ENCODE peak calls at places on chromosomes 1 and 21, in seven cellular contexts. F, B, V, I, R, H and C are unnamed samples.

GRCh38 chr1:11152755-11153154 is 36.4 kb upstream of the ANGPTL7 start:
- DNase-seq in I (no peak), H (no peak), B (no peak), R (no peak), F (no peak), V (no peak), C (no peak)

GRCh38 chr1:159869173-159869572 is 6.7 kb upstream of the VSIG8 start:
- DNase-seq in F (peak; percentile 68), H (no peak), R (no peak), B (no peak), V (no peak), I (peak; percentile 87), C (peak; percentile 65)

GRCh38 chr1:231278100-231278790 is 37.2 kb downstream of the GNPAT start:
- DNase-seq in R (peak; percentile 68), F (no peak), B (no peak), H (no peak), I (no peak), V (no peak), C (no peak)

GRCh38 chr1:13960376-13960987 is 260.5 kb downstream of the PRDM2 start:
- DNase-seq in F (peak; percentile 44), H (peak; percentile 91), I (peak; percentile 19), V (peak; percentile 43), B (peak; percentile 81), R (peak; percentile 74), C (peak; percentile 55)

GRCh38 chr1:234216116-234216703 is 157.0 kb upstream of the COA6 start:
- DNase-seq in V (no peak), B (no peak), I (no peak), H (no peak), F (no peak), R (no peak), C (no peak)

GRCh38 chr1:116415699-116416533 is 42.9 kb downstream of the ATP1A1 start:
- DNase-seq in H (no peak), F (no peak), R (no peak), V (no peak), B (no peak), I (no peak), C (no peak)

GRCh38 chr1:236841341-236841740 is 46.2 kb downstream of the MTR start:
- DNase-seq in I (no peak), F (no peak), V (no peak), B (no peak), H (no peak), R (no peak), C (no peak)

GRCh38 chr1:29579821-29580425 is 343.6 kb downstream of the PTPRU start:
- DNase-seq in I (peak; percentile 41), F (peak; percentile 21), R (no peak), B (no peak), V (no peak), H (no peak), C (no peak)

GRCh38 chr1:42427240-42427639 is 28.6 kb downstream of the ZMYND12 start:
- DNase-seq in H (no peak), R (no peak), B (no peak), V (no peak), I (no peak), F (no peak), C (no peak)

GRCh38 chr21:46054447-46054846 is 43.5 kb upstream of the COL6A2 start:
- DNase-seq in B (peak; percentile 74), I (no peak), V (no peak), F (no peak), H (peak; percentile 43), R (no peak), C (no peak)

GRCh38 chr1:108561731-108562326 is 1.9 kb downstream of the EEIG2 start:
- DNase-seq in R (peak; percentile 74), H (peak; percentile 94), B (peak; percentile 66), V (peak; percentile 31), I (no peak), F (peak; percentile 72), C (peak; percentile 82)

GRCh38 chr21:17196619-17197018 is 316.2 kb upstream of the CXADR start:
- DNase-seq in R (no peak), B (no peak), V (no peak), F (no peak), I (no peak), H (no peak), C (no peak)

GRCh38 chr1:59487335-59488031 is 190.6 kb downstream of the FGGY start:
- DNase-seq in R (no peak), V (no peak), F (no peak), B (no peak), H (no peak), I (no peak), C (no peak)

GRCh38 chr1:31815752-31816484 is at the start of gene SPOCD1:
- DNase-seq in B (peak; percentile 81), V (peak; percentile 55), H (peak; percentile 94), I (peak; percentile 90), R (peak; percentile 84), F (peak; percentile 83), C (peak; percentile 65)

GRCh38 chr1:41587791-41588190 is 103.3 kb upstream of the EDN2 start:
- DNase-seq in V (no peak), B (no peak), I (no peak), R (peak; percentile 11), F (no peak), H (no peak), C (no peak)

GRCh38 chr1:17392199-17392740 is 20.3 kb downstream of the PADI6 start:
- DNase-seq in B (no peak), H (no peak), F (no peak), I (no peak), V (no peak), R (no peak), C (no peak)

GRCh38 chr1:160800645-160801408 is 4.9 kb downstream of the LY9 start:
- DNase-seq in I (no peak), F (no peak), B (no peak), R (no peak), V (no peak), H (no peak), C (peak; percentile 25)

GRCh38 chr1:7120863-7121621 is 335.8 kb downstream of the CAMTA1 start:
- DNase-seq in B (no peak), I (no peak), F (no peak), H (no peak), V (no peak), R (peak; percentile 58), C (peak; percentile 28)

GRCh38 chr1:243507672-243508302 is 251.9 kb downstream of the SDCCAG8 start:
- DNase-seq in R (no peak), F (no peak), I (no peak), H (no peak), B (no peak), V (no peak), C (no peak)

GRCh38 chr1:177209357-177209756 is 38.6 kb downstream of the BRINP2 start:
- DNase-seq in I (peak; percentile 21), H (peak; percentile 69), B (peak; percentile 90), R (peak; percentile 54), F (no peak), V (no peak), C (no peak)

GRCh38 chr1:221923921-221924598 is 182.2 kb upstream of the DUSP10 start:
- DNase-seq in V (no peak), F (no peak), R (no peak), B (no peak), H (no peak), I (no peak), C (no peak)

GRCh38 chr1:30461640-30462039 is 261.7 kb downstream of the MATN1 start:
- DNase-seq in H (peak; percentile 9), I (no peak), R (peak; percentile 53), B (no peak), V (no peak), F (no peak), C (no peak)

GRCh38 chr1:180881806-180882509 is 30.7 kb upstream of the KIAA1614 start:
- DNase-seq in R (no peak), H (no peak), F (peak; percentile 21), B (no peak), I (no peak), V (no peak), C (peak; percentile 51)

GRCh38 chr1:11376981-11377583 is 101.9 kb upstream of the DISP3 start:
- DNase-seq in F (no peak), V (no peak), B (no peak), H (no peak), R (no peak), I (no peak), C (no peak)

GRCh38 chr1:235295902-235296350 is 32.1 kb downstream of the ARID4B start:
- DNase-seq in V (no peak), I (no peak), R (peak; percentile 80), B (no peak), F (peak; percentile 15), H (no peak), C (no peak)

DNA sequence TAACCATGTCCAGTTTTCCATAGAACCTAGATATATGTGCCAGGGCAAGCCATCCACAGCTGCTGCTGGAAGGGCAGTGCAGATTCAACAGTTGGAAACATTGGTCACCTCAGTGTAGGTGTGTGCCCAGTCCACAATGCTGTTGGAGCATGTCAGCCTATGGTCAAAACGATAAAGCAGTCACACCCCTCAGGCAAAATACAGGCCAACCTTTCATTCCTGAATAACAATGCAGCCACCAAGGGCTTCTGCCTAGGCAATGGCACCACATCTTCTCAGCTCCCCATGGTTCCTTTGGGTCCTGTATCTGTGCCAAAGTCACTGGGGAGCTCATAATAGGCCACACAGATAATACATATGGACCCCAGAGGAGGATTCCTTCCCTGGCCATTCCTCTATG is 15.1 kb upstream of the TBX19 start:
- DNase-seq in H (no peak), F (no peak), R (no peak), B (no peak), I (no peak), V (no peak), C (no peak)
- TF ChIP-seq POLR2A in H (no peak), F (no peak), R (no peak), B (no peak), I (no peak), V (no peak), C (no peak)

GRCh38 chr1:24643362-24644346 is 552 bp downstream of the SRRM1 start:
- DNase-seq in F (no peak), I (peak; percentile 9), B (no peak), R (peak; percentile 39), V (peak; percentile 31), H (no peak), C (peak; percentile 56)
- TF ChIP-seq POLR2A in F (no peak), I (no peak), B (no peak), R (no peak), V (no peak), H (no peak), C (no peak)

GRCh38 chr1:156463874-156464273 is 36.7 kb downstream of the MEF2D start:
- DNase-seq in F (no peak), V (no peak), H (no peak), I (no peak), R (no peak), B (no peak), C (no peak)
- TF ChIP-seq POLR2A in F (no peak), V (no peak), H (no peak), I (no peak), R (no peak), B (no peak), C (no peak)

DNA sequence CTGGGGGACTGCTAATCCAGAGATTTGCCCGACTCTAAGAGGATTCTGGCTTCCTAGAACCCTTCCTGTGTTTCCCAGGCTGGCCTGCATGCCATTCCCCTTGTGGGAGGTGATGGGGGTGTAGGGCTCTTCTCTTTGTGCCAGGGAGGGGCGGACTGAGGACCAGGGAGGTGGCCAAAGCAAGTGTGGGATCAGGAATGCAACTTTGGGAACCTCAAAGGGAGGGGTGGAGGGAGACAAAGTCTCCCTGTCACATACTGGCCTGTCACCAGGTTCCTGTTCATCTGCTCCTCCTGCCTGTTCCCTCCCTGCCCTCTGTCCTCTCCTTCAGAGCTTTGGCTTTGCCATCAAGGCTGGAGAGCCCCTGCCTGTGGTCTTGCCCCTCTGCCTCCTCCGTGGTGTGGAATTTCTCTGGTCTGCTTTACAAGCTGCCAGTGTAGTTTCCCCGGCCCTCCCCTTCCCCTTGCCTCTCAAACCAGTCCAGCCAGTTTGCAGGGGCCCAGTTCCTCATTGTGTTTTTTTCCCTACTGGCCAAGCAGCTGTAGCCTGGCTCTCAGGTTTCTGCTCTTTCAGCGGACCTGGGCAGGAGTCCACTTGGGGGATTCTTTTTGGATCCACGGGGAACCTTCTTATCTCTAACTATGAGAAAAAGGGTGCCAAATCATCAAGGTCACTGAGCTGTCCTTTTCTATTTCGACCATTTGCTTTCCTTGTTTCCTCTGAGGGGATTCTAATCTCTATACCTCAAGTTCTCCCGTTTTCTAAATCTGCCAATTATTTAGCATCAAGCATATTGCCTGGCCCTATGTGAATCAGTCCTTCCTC is 1.8 kb downstream of the CGN start:
- DNase-seq in I (no peak), R (peak; percentile 90), B (peak; percentile 34), F (no peak), V (no peak), H (peak; percentile 73), C (peak; percentile 23)
- TF ChIP-seq POLR2A in I (no peak), R (no peak), B (peak; percentile 36), F (no peak), V (no peak), H (peak; percentile 47), C (no peak)